ENCODE peak calls at places on chromosomes 6 and 20, in four cellular contexts. J is NB4, K is fibroblast of lung, R is aorta. U is an unnamed sample.

GRCh38 chr6:150813993-150814359 is 51.5 kb upstream of the MTHFD1L start:
- DNase-seq in R (no peak), K (peak), J (no peak), U (no peak)

GRCh38 chr6:150924808-150925654 is 59.5 kb downstream of the MTHFD1L start:
- DNase-seq in J (no peak), R (no peak), K (no peak), U (no peak)

GRCh38 chr20:48716086-48716485 is 111.7 kb downstream of the PREX1 start:
- DNase-seq in R (no peak), J (no peak), K (no peak), U (no peak)

GRCh38 chr6:99951016-99951805 is 42.8 kb downstream of the MCHR2 start:
- DNase-seq in J (no peak), K (no peak), R (no peak), U (no peak)

GRCh38 chr6:30932665-30933365 is 845 bp upstream of the SFTA2 start:
- DNase-seq in K (no peak), R (no peak), J (no peak), U (no peak)

GRCh38 chr20:44981736-44982406 is 15.6 kb downstream of the STK4 start:
- DNase-seq in J (no peak), K (no peak), R (no peak), U (no peak)

GRCh38 chr20:6566821-6567220 is 200.7 kb upstream of the BMP2 start:
- DNase-seq in K (peak), R (no peak), J (peak), U (peak)

GRCh38 chr6:36720251-36721141 is 22.9 kb downstream of the RAB44 start:
- DNase-seq in J (no peak), K (no peak), R (no peak), U (no peak)

GRCh38 chr20:4455996-4456395 is 265.7 kb upstream of the PRND start:
- DNase-seq in R (no peak), K (no peak), J (no peak), U (no peak)

GRCh38 chr6:139395891-139396299 is 21.4 kb upstream of the CITED2 start:
- DNase-seq in J (peak), R (no peak), K (no peak), U (no peak)

GRCh38 chr6:37612475-37612874 is 85.2 kb downstream of the MDGA1 start:
- DNase-seq in K (no peak), J (no peak), R (no peak), U (no peak)

GRCh38 chr6:167141667-167142432 is 15.9 kb downstream of the GPR31 start:
- DNase-seq in K (no peak), J (peak), R (no peak), U (no peak)

GRCh38 chr20:34850969-34851368 is 21.7 kb downstream of the GGT7 start:
- DNase-seq in R (no peak), J (no peak), K (no peak), U (no peak)

GRCh38 chr6:28159029-28159607 is 17.4 kb downstream of the ZKSCAN8 start:
- DNase-seq in K (no peak), J (no peak), R (no peak), U (no peak)

GRCh38 chr6:70108230-70108629 is 194.7 kb downstream of the COL9A1 start:
- DNase-seq in R (no peak), J (peak), K (peak), U (no peak)

DNA sequence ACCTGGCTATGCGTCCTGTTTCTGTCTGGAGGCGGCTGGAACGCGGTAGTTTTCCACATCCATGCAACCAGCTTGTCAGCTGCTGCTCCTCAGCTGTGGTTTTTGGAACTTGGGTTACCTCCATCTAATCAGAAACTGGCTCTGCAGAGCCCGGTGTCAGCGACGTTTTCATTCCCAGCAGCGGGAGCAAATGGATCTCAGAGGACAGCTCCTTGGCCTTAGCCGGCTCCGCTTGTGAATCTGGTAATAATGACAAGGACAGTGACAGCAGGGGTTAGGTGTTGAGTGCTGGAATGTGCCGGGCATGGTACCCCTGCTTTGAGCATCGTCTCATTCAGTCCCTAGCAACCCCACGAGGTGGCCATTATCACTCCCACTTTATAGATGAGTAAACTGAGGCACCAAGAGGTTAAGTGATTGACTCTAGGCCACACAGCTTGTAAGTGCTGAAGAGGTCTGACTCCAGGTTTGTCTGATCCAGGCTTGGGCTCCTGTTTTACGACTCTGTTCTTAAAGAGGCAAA is 1.3 kb downstream of the SLCO4A1 start:
- DNase-seq in R (no peak), K (no peak), J (no peak), U (no peak)
- H3K4me3 ChIP-seq in R (no peak), K (peak), J (peak), U (no peak)

GRCh38 chr6:29628419-29629281 is 4.3 kb downstream of the GABBR1 start:
- DNase-seq in R (peak), K (peak), J (peak), U (peak)

GRCh38 chr6:29627762-29628418 is 5.1 kb downstream of the GABBR1 start:
- DNase-seq in J (peak), K (peak), R (peak), U (peak)

GRCh38 chr6:29626948-29627761 is 5.8 kb downstream of the GABBR1 start:
- DNase-seq in K (no peak), R (no peak), J (no peak), U (no peak)

GRCh38 chr6:29624520-29624961 is 8.4 kb downstream of the GABBR1 start:
- DNase-seq in K (no peak), R (no peak), J (no peak), U (no peak)

GRCh38 chr6:29625337-29625930 is 7.5 kb downstream of the GABBR1 start:
- DNase-seq in K (no peak), J (no peak), R (no peak), U (no peak)
- H3K4me3 ChIP-seq in K (no peak), J (no peak), R (no peak), U (no peak)

DNA sequence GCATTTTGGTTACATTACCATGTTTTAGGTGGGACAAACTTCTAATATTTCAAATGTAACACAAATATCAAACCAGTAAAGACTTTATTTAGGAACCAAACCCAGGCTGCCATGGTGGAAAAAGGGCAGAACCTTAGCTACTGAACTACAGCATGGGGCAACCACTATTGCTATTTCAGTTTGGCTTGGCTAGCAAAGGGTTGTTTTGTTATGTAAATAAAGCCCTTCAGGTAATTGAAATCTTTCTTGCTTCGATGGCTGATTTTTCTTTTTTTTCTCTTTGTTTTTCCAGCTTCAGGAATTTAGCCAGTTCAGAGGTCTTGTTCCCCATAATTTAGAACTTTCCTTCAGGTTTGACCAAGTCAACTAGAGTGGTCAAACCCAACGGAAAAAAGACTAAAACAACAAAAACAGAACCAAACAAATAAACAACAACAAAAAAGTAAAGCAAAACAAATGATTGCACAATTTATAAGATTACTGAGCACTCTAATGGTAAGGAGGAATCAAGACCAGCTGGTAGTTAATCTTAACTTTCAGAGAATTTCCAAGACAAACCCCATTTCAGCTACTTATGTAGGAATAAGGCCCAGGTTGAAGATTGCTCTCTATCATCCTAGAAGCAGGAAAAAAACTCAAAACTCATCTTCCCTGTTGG is 34.4 kb downstream of the UBD start:
- DNase-seq in J (no peak), K (no peak), R (no peak), U (no peak)
- H3K4me3 ChIP-seq in J (no peak), K (no peak), R (no peak), U (no peak)

GRCh38 chr6:3001146-3001772 is 1.6 kb downstream of the NQO2 start:
- DNase-seq in J (no peak), R (no peak), K (no peak), U (no peak)
- H3K4me3 ChIP-seq in J (no peak), R (no peak), K (no peak), U (no peak)

GRCh38 chr6:79872986-79873385 is 74.4 kb downstream of the ELOVL4 start:
- DNase-seq in K (peak), J (peak), R (no peak), U (peak)

GRCh38 chr6:79869184-79869583 is 78.2 kb downstream of the ELOVL4 start:
- DNase-seq in K (no peak), R (no peak), J (no peak), U (no peak)

GRCh38 chr6:79872303-79872702 is 75.0 kb downstream of the ELOVL4 start:
- DNase-seq in J (no peak), K (no peak), R (no peak), U (no peak)

GRCh38 chr6:79868098-79868722 is 79.1 kb downstream of the ELOVL4 start:
- DNase-seq in J (peak), R (no peak), K (peak), U (no peak)

GRCh38 chr6:79869600-79870084 is 77.7 kb downstream of the ELOVL4 start:
- DNase-seq in J (peak), K (peak), R (peak), U (no peak)
- H3K4me3 ChIP-seq in J (no peak), K (no peak), R (no peak), U (no peak)

GRCh38 chr6:116405147-116405546 is 34.4 kb downstream of the DSE start:
- DNase-seq in K (peak), J (no peak), R (no peak), U (peak)
- H3K4me3 ChIP-seq in K (no peak), J (no peak), R (no peak), U (no peak)

DNA sequence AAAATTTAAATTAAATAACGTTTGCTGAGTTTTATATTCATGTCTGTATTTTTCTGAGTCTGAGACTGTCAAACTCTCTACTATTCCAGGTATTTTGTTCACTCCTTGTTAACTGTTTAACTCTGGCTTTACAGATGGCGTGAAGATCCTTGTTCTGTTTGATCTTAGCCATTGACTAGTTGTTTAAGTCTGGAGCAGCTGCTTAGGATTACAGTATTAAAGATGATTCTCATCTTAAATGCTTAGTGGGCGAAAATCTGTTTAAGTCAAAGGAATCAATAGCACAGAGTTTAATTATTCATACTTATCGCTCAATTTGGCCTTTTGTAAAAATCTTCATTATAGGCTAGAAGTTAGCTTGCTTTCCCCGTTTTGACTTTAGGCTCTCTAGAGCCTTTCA is 2.4 kb downstream of the PHACTR2 start:
- DNase-seq in J (no peak), R (no peak), K (peak), U (no peak)
- H3K4me3 ChIP-seq in J (no peak), R (peak), K (peak), U (peak)

DNA sequence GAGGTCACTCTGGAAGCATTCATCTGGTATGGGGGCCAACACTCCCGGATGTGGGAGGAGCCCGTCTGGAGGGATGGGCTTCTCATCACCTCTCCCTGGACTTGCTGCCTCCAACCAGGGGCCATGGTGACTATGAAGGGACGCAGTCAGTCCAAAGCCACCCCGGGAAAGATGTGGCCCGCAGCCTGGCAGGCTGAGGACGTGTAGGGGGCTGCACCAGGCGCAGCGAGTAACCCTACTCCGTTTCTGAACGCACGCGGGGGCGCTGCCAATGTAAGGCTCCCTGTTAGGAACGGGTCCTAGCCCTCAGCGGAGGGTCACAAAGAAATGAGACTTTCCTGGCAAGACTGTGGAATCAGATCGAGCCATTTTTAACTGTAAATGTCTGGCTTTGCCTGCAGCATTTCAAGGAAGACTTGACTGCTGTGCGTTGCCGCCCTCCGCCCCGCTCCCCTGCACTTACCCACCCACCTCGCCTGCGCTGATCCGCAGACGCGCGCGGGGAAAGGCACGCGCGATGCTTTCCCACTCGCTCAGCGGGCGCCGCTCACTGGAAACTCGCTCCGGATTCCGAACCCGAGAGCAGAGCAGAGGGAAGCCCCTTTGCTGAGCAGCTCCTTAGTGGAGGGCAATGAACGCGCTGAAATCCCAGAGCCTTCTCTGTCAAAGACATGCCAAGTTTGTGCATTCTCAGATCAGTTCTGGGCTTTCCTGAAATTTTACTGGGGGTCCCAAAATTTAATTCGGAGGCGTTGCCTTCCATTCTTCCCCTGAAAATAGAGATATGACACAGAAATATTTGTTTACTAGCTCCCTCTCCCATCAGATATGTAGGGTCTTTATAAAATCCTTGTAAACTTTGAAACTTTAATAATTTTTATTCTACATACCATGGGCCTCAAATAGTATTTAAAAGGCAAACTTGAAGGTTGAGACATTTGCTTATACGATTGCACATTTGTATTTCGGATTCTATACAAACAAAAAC is 54.9 kb downstream of the IL20RA start:
- DNase-seq in K (no peak), J (no peak), R (no peak), U (no peak)
- H3K4me3 ChIP-seq in K (no peak), J (no peak), R (peak), U (peak)

GRCh38 chr6:81996414-81996813 is 243.9 kb upstream of the TENT5A start:
- DNase-seq in K (peak), J (no peak), R (no peak), U (peak)
- H3K4me3 ChIP-seq in K (no peak), J (no peak), R (no peak), U (no peak)

DNA sequence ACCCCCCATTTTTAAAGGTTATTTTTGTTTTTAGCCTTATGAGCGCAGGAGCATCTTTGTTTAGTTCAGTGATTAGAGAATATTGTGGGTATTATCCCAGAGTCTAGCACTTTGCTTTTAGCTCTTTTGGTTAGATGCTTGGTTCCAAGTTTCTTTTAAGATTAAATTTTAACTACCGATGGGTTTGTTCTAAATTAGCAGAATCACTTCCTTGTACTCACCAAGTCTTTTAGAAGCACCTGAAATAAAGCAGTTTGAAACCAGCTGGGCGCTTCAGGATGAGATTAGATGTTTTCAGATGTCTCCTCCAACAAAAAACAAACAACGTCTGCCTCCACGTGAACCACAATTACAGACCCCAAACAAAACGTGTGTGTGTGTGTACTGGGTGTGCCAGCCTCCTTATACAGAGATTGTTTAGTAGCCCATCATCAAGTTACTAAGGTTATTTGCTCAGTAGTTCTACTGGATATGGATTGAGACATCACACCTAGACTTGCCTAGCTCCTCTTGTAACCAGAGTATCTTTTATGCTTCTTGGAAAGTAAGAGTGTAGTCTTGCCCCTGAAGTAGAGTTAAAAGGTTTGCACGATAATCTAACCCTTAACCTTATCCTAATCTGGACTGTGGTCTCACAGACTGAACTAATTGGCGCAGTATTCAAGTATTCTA is 2.2 kb downstream of the DSTN start:
- DNase-seq in R (no peak), K (no peak), J (no peak), U (no peak)
- H3K4me3 ChIP-seq in R (peak), K (peak), J (no peak), U (peak)